ENCODE peak calls at places on chromosomes 6 and 20, in ten cellular contexts. One of them, this sample, is unnamed.

GRCh38 chr6:56860466-56860865 is 94.4 kb upstream of the BEND6 start:
- DNase-seq in IMR-90: peak; percentile 65
- DNase-seq in foreskin fibroblast: peak; percentile 45
- DNase-seq in bronchial epithelial cell: peak; percentile 59
- DNase-seq in fibroblast of lung: peak; percentile 67
- DNase-seq in GM06990: no peak
- DNase-seq in cardiac muscle cell: peak; percentile 30
- DNase-seq in OCI-LY7: no peak
- DNase-seq in B cell: no peak
- DNase-seq in right lobe of liver: no peak
- DNase-seq in this sample: no peak

GRCh38 chr6:104402572-104402971 is 457.1 kb downstream of the HACE1 start:
- DNase-seq in IMR-90: no peak
- DNase-seq in foreskin fibroblast: no peak
- DNase-seq in bronchial epithelial cell: peak; percentile 20
- DNase-seq in fibroblast of lung: no peak
- DNase-seq in GM06990: no peak
- DNase-seq in cardiac muscle cell: no peak
- DNase-seq in OCI-LY7: no peak
- DNase-seq in B cell: no peak
- DNase-seq in right lobe of liver: no peak
- DNase-seq in this sample: no peak

GRCh38 chr6:85594197-85594930 is 706 bp upstream of the SNX14 start:
- DNase-seq in IMR-90: peak; percentile 30
- DNase-seq in foreskin fibroblast: peak; percentile 37
- DNase-seq in bronchial epithelial cell: peak; percentile 54
- DNase-seq in fibroblast of lung: no peak
- DNase-seq in GM06990: no peak
- DNase-seq in cardiac muscle cell: no peak
- DNase-seq in OCI-LY7: peak; percentile 52
- DNase-seq in B cell: no peak
- DNase-seq in right lobe of liver: no peak
- DNase-seq in this sample: peak; percentile 29

GRCh38 chr20:53708129-53708968 is 114.7 kb upstream of the ZNF217 start:
- DNase-seq in IMR-90: peak; percentile 85
- DNase-seq in foreskin fibroblast: peak; percentile 68
- DNase-seq in bronchial epithelial cell: no peak
- DNase-seq in fibroblast of lung: peak; percentile 92
- DNase-seq in GM06990: peak; percentile 54
- DNase-seq in cardiac muscle cell: no peak
- DNase-seq in OCI-LY7: peak; percentile 38
- DNase-seq in B cell: no peak
- DNase-seq in right lobe of liver: no peak
- DNase-seq in this sample: peak; percentile 58

GRCh38 chr6:90421656-90422055 is 125.0 kb upstream of the BACH2 start:
- DNase-seq in IMR-90: no peak
- DNase-seq in foreskin fibroblast: no peak
- DNase-seq in bronchial epithelial cell: no peak
- DNase-seq in fibroblast of lung: no peak
- DNase-seq in GM06990: no peak
- DNase-seq in cardiac muscle cell: no peak
- DNase-seq in OCI-LY7: no peak
- DNase-seq in B cell: no peak
- DNase-seq in right lobe of liver: no peak
- DNase-seq in this sample: no peak

GRCh38 chr6:121055572-121056163 is 278.6 kb downstream of the TBC1D32 start:
- DNase-seq in IMR-90: peak; percentile 52
- DNase-seq in foreskin fibroblast: peak; percentile 23
- DNase-seq in bronchial epithelial cell: peak; percentile 49
- DNase-seq in fibroblast of lung: peak; percentile 26
- DNase-seq in GM06990: peak; percentile 1
- DNase-seq in cardiac muscle cell: peak; percentile 67
- DNase-seq in OCI-LY7: peak; percentile 35
- DNase-seq in B cell: peak; percentile 17
- DNase-seq in right lobe of liver: no peak
- DNase-seq in this sample: peak; percentile 34

GRCh38 chr6:93549868-93550267 is 130.5 kb upstream of the EPHA7 start:
- DNase-seq in IMR-90: no peak
- DNase-seq in foreskin fibroblast: no peak
- DNase-seq in bronchial epithelial cell: no peak
- DNase-seq in fibroblast of lung: no peak
- DNase-seq in GM06990: no peak
- DNase-seq in cardiac muscle cell: no peak
- DNase-seq in OCI-LY7: no peak
- DNase-seq in B cell: no peak
- DNase-seq in right lobe of liver: no peak
- DNase-seq in this sample: no peak

GRCh38 chr6:104941694-104942177 is 15.2 kb upstream of the LIN28B start:
- DNase-seq in IMR-90: no peak
- DNase-seq in foreskin fibroblast: no peak
- DNase-seq in bronchial epithelial cell: no peak
- DNase-seq in fibroblast of lung: no peak
- DNase-seq in GM06990: no peak
- DNase-seq in cardiac muscle cell: no peak
- DNase-seq in OCI-LY7: no peak
- DNase-seq in B cell: no peak
- DNase-seq in right lobe of liver: no peak
- DNase-seq in this sample: no peak

GRCh38 chr20:8633366-8633765 is 435.5 kb upstream of the PLCB4 start:
- DNase-seq in IMR-90: peak; percentile 59
- DNase-seq in foreskin fibroblast: peak; percentile 57
- DNase-seq in bronchial epithelial cell: peak; percentile 8
- DNase-seq in fibroblast of lung: peak; percentile 54
- DNase-seq in GM06990: no peak
- DNase-seq in cardiac muscle cell: peak; percentile 27
- DNase-seq in OCI-LY7: no peak
- DNase-seq in B cell: no peak
- DNase-seq in right lobe of liver: no peak
- DNase-seq in this sample: no peak

DNA sequence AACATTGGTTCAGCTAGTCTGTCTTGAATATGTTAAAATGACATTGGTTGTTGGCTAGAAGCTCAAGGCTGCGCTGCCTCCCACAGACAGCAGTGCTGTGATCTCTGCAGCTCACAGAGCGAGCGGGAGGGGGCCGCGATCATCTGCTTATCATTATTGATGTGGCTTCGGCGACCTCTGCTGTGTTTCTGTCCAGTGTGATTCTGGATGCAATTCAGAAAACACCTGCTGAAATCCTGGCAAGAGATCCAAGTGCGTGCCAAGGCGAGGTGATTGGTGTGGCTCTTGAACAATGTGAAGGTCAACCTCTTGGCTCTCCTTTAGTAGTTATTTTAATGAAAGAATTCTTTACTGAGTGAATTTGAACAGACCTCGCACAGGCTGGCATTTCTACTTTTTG is 142.3 kb upstream of the SASH1 start:
- DNase-seq in IMR-90: no peak
- DNase-seq in foreskin fibroblast: no peak
- DNase-seq in bronchial epithelial cell: no peak
- DNase-seq in fibroblast of lung: no peak
- DNase-seq in GM06990: no peak
- DNase-seq in cardiac muscle cell: no peak
- DNase-seq in OCI-LY7: no peak
- DNase-seq in B cell: no peak
- DNase-seq in right lobe of liver: no peak
- DNase-seq in this sample: no peak
- TF ChIP-seq CTCF in IMR-90: no peak
- TF ChIP-seq CTCF in foreskin fibroblast: no peak
- TF ChIP-seq CTCF in bronchial epithelial cell: no peak
- TF ChIP-seq CTCF in fibroblast of lung: no peak
- TF ChIP-seq CTCF in GM06990: no peak
- TF ChIP-seq CTCF in cardiac muscle cell: no peak
- TF ChIP-seq CTCF in OCI-LY7: no peak
- TF ChIP-seq CTCF in B cell: no peak
- TF ChIP-seq CTCF in right lobe of liver: no peak
- TF ChIP-seq CTCF in this sample: no peak

DNA sequence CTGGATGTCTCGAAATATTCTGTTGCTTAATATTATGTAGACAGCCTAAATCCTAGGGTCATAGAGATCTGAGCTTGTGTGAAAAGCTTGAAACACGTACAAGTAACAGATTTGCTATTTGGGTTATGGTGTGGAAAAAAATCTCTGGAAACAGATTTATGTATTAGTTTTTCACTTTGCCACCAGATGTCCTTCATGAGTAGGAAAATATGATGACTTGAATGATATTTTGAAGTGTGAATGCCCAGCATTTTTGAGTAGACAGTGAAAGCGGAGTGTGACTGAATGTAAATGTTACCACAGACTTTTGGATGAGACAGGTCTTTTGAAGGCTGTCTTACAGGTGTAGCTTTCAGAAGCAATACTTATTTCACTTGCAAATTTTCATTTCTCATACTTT is 4.2 kb upstream of the BMP6 start:
- DNase-seq in IMR-90: peak; percentile 41
- DNase-seq in foreskin fibroblast: no peak
- DNase-seq in bronchial epithelial cell: peak; percentile 47
- DNase-seq in fibroblast of lung: no peak
- DNase-seq in GM06990: no peak
- DNase-seq in cardiac muscle cell: peak; percentile 63
- DNase-seq in OCI-LY7: peak; percentile 55
- DNase-seq in B cell: no peak
- DNase-seq in right lobe of liver: no peak
- DNase-seq in this sample: peak; percentile 59
- TF ChIP-seq CTCF in IMR-90: peak; percentile 45
- TF ChIP-seq CTCF in foreskin fibroblast: peak; percentile 21
- TF ChIP-seq CTCF in bronchial epithelial cell: no peak
- TF ChIP-seq CTCF in fibroblast of lung: peak; percentile 18
- TF ChIP-seq CTCF in GM06990: peak; percentile 12
- TF ChIP-seq CTCF in cardiac muscle cell: peak; percentile 47
- TF ChIP-seq CTCF in OCI-LY7: peak; percentile 77
- TF ChIP-seq CTCF in B cell: peak; percentile 28
- TF ChIP-seq CTCF in right lobe of liver: peak; percentile 32
- TF ChIP-seq CTCF in this sample: peak; percentile 34

GRCh38 chr6:50850860-50851259 is 32.2 kb downstream of the TFAP2B start:
- DNase-seq in IMR-90: no peak
- DNase-seq in foreskin fibroblast: no peak
- DNase-seq in bronchial epithelial cell: no peak
- DNase-seq in fibroblast of lung: no peak
- DNase-seq in GM06990: no peak
- DNase-seq in cardiac muscle cell: no peak
- DNase-seq in OCI-LY7: no peak
- DNase-seq in B cell: no peak
- DNase-seq in right lobe of liver: no peak
- DNase-seq in this sample: no peak

GRCh38 chr6:50847890-50848594 is 29.4 kb downstream of the TFAP2B start:
- DNase-seq in IMR-90: no peak
- DNase-seq in foreskin fibroblast: no peak
- DNase-seq in bronchial epithelial cell: peak; percentile 6
- DNase-seq in fibroblast of lung: no peak
- DNase-seq in GM06990: no peak
- DNase-seq in cardiac muscle cell: no peak
- DNase-seq in OCI-LY7: no peak
- DNase-seq in B cell: no peak
- DNase-seq in right lobe of liver: no peak
- DNase-seq in this sample: no peak

GRCh38 chr6:50850223-50850751 is 31.6 kb downstream of the TFAP2B start:
- DNase-seq in IMR-90: no peak
- DNase-seq in foreskin fibroblast: no peak
- DNase-seq in bronchial epithelial cell: peak; percentile 44
- DNase-seq in fibroblast of lung: no peak
- DNase-seq in GM06990: no peak
- DNase-seq in cardiac muscle cell: no peak
- DNase-seq in OCI-LY7: no peak
- DNase-seq in B cell: no peak
- DNase-seq in right lobe of liver: no peak
- DNase-seq in this sample: no peak

GRCh38 chr6:50849781-50850180 is 31.1 kb downstream of the TFAP2B start:
- DNase-seq in IMR-90: no peak
- DNase-seq in foreskin fibroblast: no peak
- DNase-seq in bronchial epithelial cell: no peak
- DNase-seq in fibroblast of lung: no peak
- DNase-seq in GM06990: no peak
- DNase-seq in cardiac muscle cell: no peak
- DNase-seq in OCI-LY7: no peak
- DNase-seq in B cell: no peak
- DNase-seq in right lobe of liver: no peak
- DNase-seq in this sample: no peak

DNA sequence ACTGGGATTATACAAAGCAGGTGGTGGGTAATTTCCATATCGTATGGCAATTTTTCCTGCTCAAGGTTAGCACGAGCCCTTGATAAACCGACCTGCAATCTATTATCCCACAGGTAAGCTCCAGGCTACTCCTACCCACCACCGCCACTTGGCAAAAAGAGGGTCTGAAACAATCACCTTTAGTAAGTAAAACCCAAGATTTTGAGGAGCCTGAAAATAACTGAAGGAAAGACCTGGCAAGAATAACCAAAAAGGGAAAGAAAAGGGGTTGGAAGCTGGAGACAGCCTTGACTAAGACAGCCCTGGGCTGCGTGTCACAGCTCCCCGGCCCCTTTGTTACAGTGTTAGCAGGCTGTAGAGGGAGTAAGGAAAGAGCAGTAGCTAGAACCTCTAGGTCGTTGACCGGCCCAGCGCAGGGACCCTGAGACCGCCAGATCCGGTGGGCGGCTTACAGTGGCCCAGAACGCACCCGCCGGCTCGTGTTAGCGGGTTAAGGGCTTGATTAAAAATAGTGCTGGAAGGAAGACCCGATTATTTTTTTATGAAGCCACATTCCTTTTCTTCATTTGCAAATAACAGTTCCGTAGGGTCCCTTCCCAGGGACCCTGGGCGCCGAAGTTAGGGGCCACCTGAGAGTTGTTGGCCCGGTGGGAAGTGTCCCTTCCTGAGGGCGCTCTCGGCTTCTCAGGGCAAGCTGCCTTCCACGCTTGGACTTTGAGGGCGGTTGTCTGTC is 30.5 kb downstream of the TFAP2B start:
- DNase-seq in IMR-90: no peak
- DNase-seq in foreskin fibroblast: no peak
- DNase-seq in bronchial epithelial cell: no peak
- DNase-seq in fibroblast of lung: no peak
- DNase-seq in GM06990: no peak
- DNase-seq in cardiac muscle cell: no peak
- DNase-seq in OCI-LY7: no peak
- DNase-seq in B cell: no peak
- DNase-seq in right lobe of liver: no peak
- DNase-seq in this sample: no peak
- TF ChIP-seq CTCF in IMR-90: no peak
- TF ChIP-seq CTCF in foreskin fibroblast: no peak
- TF ChIP-seq CTCF in bronchial epithelial cell: no peak
- TF ChIP-seq CTCF in fibroblast of lung: no peak
- TF ChIP-seq CTCF in GM06990: no peak
- TF ChIP-seq CTCF in cardiac muscle cell: no peak
- TF ChIP-seq CTCF in OCI-LY7: no peak
- TF ChIP-seq CTCF in B cell: no peak
- TF ChIP-seq CTCF in right lobe of liver: no peak
- TF ChIP-seq CTCF in this sample: no peak

GRCh38 chr6:67003844-67004243 is 1296.8 kb upstream of the EYS start:
- DNase-seq in IMR-90: no peak
- DNase-seq in foreskin fibroblast: no peak
- DNase-seq in bronchial epithelial cell: no peak
- DNase-seq in fibroblast of lung: no peak
- DNase-seq in GM06990: no peak
- DNase-seq in cardiac muscle cell: no peak
- DNase-seq in OCI-LY7: no peak
- DNase-seq in B cell: no peak
- DNase-seq in right lobe of liver: no peak
- DNase-seq in this sample: no peak

DNA sequence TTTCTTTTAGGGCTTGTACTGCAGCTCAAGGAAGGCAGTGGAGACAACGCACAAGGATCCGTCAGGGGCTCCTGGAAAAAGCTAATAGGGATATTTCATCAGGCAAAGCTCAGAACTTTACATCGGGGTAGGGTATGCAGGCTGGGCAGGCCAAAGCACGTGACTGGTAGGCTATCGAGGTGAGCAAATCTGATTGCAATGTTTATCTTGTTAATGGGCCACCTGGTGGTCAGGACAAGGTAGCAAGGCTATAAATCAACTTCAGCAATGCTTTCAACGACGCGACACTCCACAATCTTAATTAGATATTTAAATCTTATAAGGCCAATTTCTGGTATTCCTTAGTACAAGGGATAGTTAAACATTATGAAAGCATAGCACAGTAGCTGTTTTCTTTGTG is 1302.8 kb upstream of the EYS start:
- DNase-seq in IMR-90: no peak
- DNase-seq in foreskin fibroblast: no peak
- DNase-seq in bronchial epithelial cell: no peak
- DNase-seq in fibroblast of lung: no peak
- DNase-seq in GM06990: no peak
- DNase-seq in cardiac muscle cell: no peak
- DNase-seq in OCI-LY7: peak; percentile 1
- DNase-seq in B cell: no peak
- DNase-seq in right lobe of liver: no peak
- DNase-seq in this sample: no peak
- TF ChIP-seq CTCF in IMR-90: no peak
- TF ChIP-seq CTCF in foreskin fibroblast: no peak
- TF ChIP-seq CTCF in bronchial epithelial cell: peak; percentile 12
- TF ChIP-seq CTCF in fibroblast of lung: no peak
- TF ChIP-seq CTCF in GM06990: no peak
- TF ChIP-seq CTCF in cardiac muscle cell: no peak
- TF ChIP-seq CTCF in OCI-LY7: peak; percentile 47
- TF ChIP-seq CTCF in B cell: no peak
- TF ChIP-seq CTCF in right lobe of liver: peak; percentile 8
- TF ChIP-seq CTCF in this sample: peak; percentile 25